ENCODE peak calls at places on chromosomes 5 and 9, in seven cellular contexts. One of them, this sample, is unnamed.
A peak's percentile ranks its signal among the peaks of the same experiment; 100 is the strongest.

GRCh38 chr5:131379723-131380122 is 115.9 kb downstream of the CDC42SE2 start:
- DNase-seq in neuronal stem cell: no peak
- DNase-seq in H9: no peak
- DNase-seq in mesenchymal stem cell: peak; percentile 95
- DNase-seq in mesendoderm: no peak
- DNase-seq in IMR-90: peak; percentile 79
- DNase-seq in H1: no peak
- DNase-seq in this sample: peak; percentile 35

GRCh38 chr5:98963019-98963418 is 34.2 kb upstream of the CHD1 start:
- DNase-seq in neuronal stem cell: peak; percentile 56
- DNase-seq in H9: no peak
- DNase-seq in mesenchymal stem cell: no peak
- DNase-seq in mesendoderm: peak; percentile 56
- DNase-seq in IMR-90: no peak
- DNase-seq in H1: no peak
- DNase-seq in this sample: no peak

GRCh38 chr9:126412945-126413344 is 86.3 kb downstream of the MVB12B start:
- DNase-seq in neuronal stem cell: no peak
- DNase-seq in H9: no peak
- DNase-seq in mesenchymal stem cell: no peak
- DNase-seq in mesendoderm: no peak
- DNase-seq in IMR-90: no peak
- DNase-seq in H1: no peak
- DNase-seq in this sample: no peak

GRCh38 chr9:36204906-36205547 is 14.3 kb downstream of the CLTA start:
- DNase-seq in neuronal stem cell: no peak
- DNase-seq in H9: peak; percentile 53
- DNase-seq in mesenchymal stem cell: peak; percentile 25
- DNase-seq in mesendoderm: peak; percentile 76
- DNase-seq in IMR-90: no peak
- DNase-seq in H1: no peak
- DNase-seq in this sample: peak; percentile 9

GRCh38 chr9:98760231-98760630 is 36.1 kb downstream of the ANKS6 start:
- DNase-seq in neuronal stem cell: no peak
- DNase-seq in H9: no peak
- DNase-seq in mesenchymal stem cell: no peak
- DNase-seq in mesendoderm: no peak
- DNase-seq in IMR-90: no peak
- DNase-seq in H1: no peak
- DNase-seq in this sample: no peak

GRCh38 chr5:164358531-164359259 is 853.3 kb downstream of the MAT2B start:
- DNase-seq in neuronal stem cell: no peak
- DNase-seq in H9: no peak
- DNase-seq in mesenchymal stem cell: peak; percentile 90
- DNase-seq in mesendoderm: no peak
- DNase-seq in IMR-90: peak; percentile 88
- DNase-seq in H1: no peak
- DNase-seq in this sample: no peak

GRCh38 chr9:133572821-133573361 is 36.3 kb downstream of the FAM163B start:
- DNase-seq in neuronal stem cell: no peak
- DNase-seq in H9: no peak
- DNase-seq in mesenchymal stem cell: no peak
- DNase-seq in mesendoderm: no peak
- DNase-seq in IMR-90: no peak
- DNase-seq in H1: no peak
- DNase-seq in this sample: no peak

GRCh38 chr5:174601937-174602336 is 122.4 kb upstream of the MSX2 start:
- DNase-seq in neuronal stem cell: no peak
- DNase-seq in H9: no peak
- DNase-seq in mesenchymal stem cell: peak; percentile 27
- DNase-seq in mesendoderm: peak; percentile 71
- DNase-seq in IMR-90: peak; percentile 46
- DNase-seq in H1: peak; percentile 10
- DNase-seq in this sample: no peak

GRCh38 chr5:67809589-67809988 is 406.0 kb upstream of the PIK3R1 start:
- DNase-seq in neuronal stem cell: no peak
- DNase-seq in H9: no peak
- DNase-seq in mesenchymal stem cell: no peak
- DNase-seq in mesendoderm: no peak
- DNase-seq in IMR-90: no peak
- DNase-seq in H1: no peak
- DNase-seq in this sample: no peak

GRCh38 chr5:84113246-84114118 is 271.2 kb downstream of the EDIL3 start:
- DNase-seq in neuronal stem cell: peak; percentile 37
- DNase-seq in H9: peak; percentile 55
- DNase-seq in mesenchymal stem cell: peak; percentile 10
- DNase-seq in mesendoderm: peak; percentile 78
- DNase-seq in IMR-90: peak; percentile 22
- DNase-seq in H1: peak; percentile 51
- DNase-seq in this sample: no peak

GRCh38 chr9:21831841-21832509 is 29.5 kb downstream of the MTAP start:
- DNase-seq in neuronal stem cell: no peak
- DNase-seq in H9: no peak
- DNase-seq in mesenchymal stem cell: peak; percentile 100
- DNase-seq in mesendoderm: peak; percentile 81
- DNase-seq in IMR-90: peak; percentile 98
- DNase-seq in H1: no peak
- DNase-seq in this sample: peak; percentile 79

GRCh38 chr9:100933656-100934055 is 94.9 kb upstream of the PLPPR1 start:
- DNase-seq in neuronal stem cell: no peak
- DNase-seq in H9: no peak
- DNase-seq in mesenchymal stem cell: no peak
- DNase-seq in mesendoderm: no peak
- DNase-seq in IMR-90: no peak
- DNase-seq in H1: no peak
- DNase-seq in this sample: no peak

GRCh38 chr9:93675336-93676150 is 99.2 kb downstream of the PHF2 start:
- DNase-seq in neuronal stem cell: no peak
- DNase-seq in H9: peak; percentile 20
- DNase-seq in mesenchymal stem cell: no peak
- DNase-seq in mesendoderm: no peak
- DNase-seq in IMR-90: no peak
- DNase-seq in H1: no peak
- DNase-seq in this sample: no peak

GRCh38 chr5:88660947-88661869 is 221.8 kb downstream of the MEF2C start:
- DNase-seq in neuronal stem cell: peak; percentile 94
- DNase-seq in H9: peak; percentile 99
- DNase-seq in mesenchymal stem cell: peak; percentile 58
- DNase-seq in mesendoderm: peak; percentile 98
- DNase-seq in IMR-90: peak; percentile 77
- DNase-seq in H1: no peak
- DNase-seq in this sample: peak; percentile 57

GRCh38 chr5:43007246-43007910 is 32.7 kb downstream of the ANXA2R start:
- DNase-seq in neuronal stem cell: peak; percentile 82
- DNase-seq in H9: peak; percentile 87
- DNase-seq in mesenchymal stem cell: peak; percentile 89
- DNase-seq in mesendoderm: peak; percentile 94
- DNase-seq in IMR-90: peak; percentile 91
- DNase-seq in H1: no peak
- DNase-seq in this sample: peak; percentile 83

GRCh38 chr5:150539206-150539605 is 31.3 kb downstream of the NDST1 start:
- DNase-seq in neuronal stem cell: no peak
- DNase-seq in H9: no peak
- DNase-seq in mesenchymal stem cell: no peak
- DNase-seq in mesendoderm: no peak
- DNase-seq in IMR-90: no peak
- DNase-seq in H1: no peak
- DNase-seq in this sample: no peak

GRCh38 chr5:142767178-142767577 is 3.0 kb upstream of the ARHGAP26 start:
- DNase-seq in neuronal stem cell: no peak
- DNase-seq in H9: no peak
- DNase-seq in mesenchymal stem cell: no peak
- DNase-seq in mesendoderm: no peak
- DNase-seq in IMR-90: no peak
- DNase-seq in H1: no peak
- DNase-seq in this sample: no peak

GRCh38 chr5:164636456-164636855 is 1131.0 kb downstream of the MAT2B start:
- DNase-seq in neuronal stem cell: no peak
- DNase-seq in H9: no peak
- DNase-seq in mesenchymal stem cell: no peak
- DNase-seq in mesendoderm: no peak
- DNase-seq in IMR-90: no peak
- DNase-seq in H1: no peak
- DNase-seq in this sample: no peak

GRCh38 chr9:134612715-134613114 is 28.9 kb upstream of the COL5A1 start:
- DNase-seq in neuronal stem cell: no peak
- DNase-seq in H9: no peak
- DNase-seq in mesenchymal stem cell: no peak
- DNase-seq in mesendoderm: no peak
- DNase-seq in IMR-90: no peak
- DNase-seq in H1: no peak
- DNase-seq in this sample: no peak

GRCh38 chr5:169716287-169716686 is 79.2 kb downstream of the DOCK2 start:
- DNase-seq in neuronal stem cell: no peak
- DNase-seq in H9: no peak
- DNase-seq in mesenchymal stem cell: peak; percentile 44
- DNase-seq in mesendoderm: peak; percentile 22
- DNase-seq in IMR-90: peak; percentile 74
- DNase-seq in H1: no peak
- DNase-seq in this sample: peak; percentile 89

GRCh38 chr9:36960575-36960955 is 73.5 kb downstream of the PAX5 start:
- DNase-seq in neuronal stem cell: no peak
- DNase-seq in H9: peak; percentile 7
- DNase-seq in mesenchymal stem cell: no peak
- DNase-seq in mesendoderm: no peak
- DNase-seq in IMR-90: no peak
- DNase-seq in H1: no peak
- DNase-seq in this sample: no peak

DNA sequence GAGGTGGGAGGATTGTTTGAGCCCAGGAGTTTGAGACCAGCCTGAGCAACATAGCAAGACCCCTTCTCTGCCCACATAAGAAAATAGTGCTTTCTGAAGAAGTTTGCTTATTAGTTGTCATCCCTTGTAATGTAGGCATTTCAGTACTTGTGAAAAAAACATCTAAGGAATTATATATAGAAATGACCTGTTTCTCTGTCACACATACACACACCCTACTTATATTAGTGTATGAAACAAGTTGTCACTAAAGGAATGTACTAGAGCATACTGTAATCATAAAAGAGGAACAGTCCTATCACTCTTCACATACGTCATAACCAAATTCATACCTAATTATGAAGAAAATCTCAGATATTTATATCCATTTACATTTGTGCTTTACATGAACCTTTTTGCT is 122.0 kb downstream of the NIPBL start:
- DNase-seq in neuronal stem cell: no peak
- DNase-seq in H9: no peak
- DNase-seq in mesenchymal stem cell: no peak
- DNase-seq in mesendoderm: no peak
- DNase-seq in IMR-90: no peak
- DNase-seq in H1: no peak
- DNase-seq in this sample: no peak
- H2BK120ac ChIP-seq in neuronal stem cell: no peak overlapping the region
- H2BK120ac ChIP-seq in H9: no peak overlapping the region
- H2BK120ac ChIP-seq in mesenchymal stem cell: no peak overlapping the region
- H2BK120ac ChIP-seq in mesendoderm: no peak overlapping the region
- H2BK120ac ChIP-seq in IMR-90: no peak overlapping the region
- H2BK120ac ChIP-seq in H1: no peak overlapping the region
- H2BK120ac ChIP-seq in this sample: no peak overlapping the region

GRCh38 chr5:75040973-75041372 is 11.4 kb downstream of the GCNT4 start:
- DNase-seq in neuronal stem cell: no peak
- DNase-seq in H9: no peak
- DNase-seq in mesenchymal stem cell: no peak
- DNase-seq in mesendoderm: no peak
- DNase-seq in IMR-90: peak; percentile 69
- DNase-seq in H1: no peak
- DNase-seq in this sample: no peak

GRCh38 chr5:75044406-75044805 is 8.0 kb downstream of the GCNT4 start:
- DNase-seq in neuronal stem cell: no peak
- DNase-seq in H9: no peak
- DNase-seq in mesenchymal stem cell: no peak
- DNase-seq in mesendoderm: no peak
- DNase-seq in IMR-90: no peak
- DNase-seq in H1: no peak
- DNase-seq in this sample: no peak

GRCh38 chr5:75043736-75044264 is 8.6 kb downstream of the GCNT4 start:
- DNase-seq in neuronal stem cell: no peak
- DNase-seq in H9: no peak
- DNase-seq in mesenchymal stem cell: no peak
- DNase-seq in mesendoderm: no peak
- DNase-seq in IMR-90: no peak
- DNase-seq in H1: no peak
- DNase-seq in this sample: no peak

GRCh38 chr5:75045071-75045470 is 7.3 kb downstream of the GCNT4 start:
- DNase-seq in neuronal stem cell: no peak
- DNase-seq in H9: no peak
- DNase-seq in mesenchymal stem cell: no peak
- DNase-seq in mesendoderm: no peak
- DNase-seq in IMR-90: no peak
- DNase-seq in H1: no peak
- DNase-seq in this sample: no peak

DNA sequence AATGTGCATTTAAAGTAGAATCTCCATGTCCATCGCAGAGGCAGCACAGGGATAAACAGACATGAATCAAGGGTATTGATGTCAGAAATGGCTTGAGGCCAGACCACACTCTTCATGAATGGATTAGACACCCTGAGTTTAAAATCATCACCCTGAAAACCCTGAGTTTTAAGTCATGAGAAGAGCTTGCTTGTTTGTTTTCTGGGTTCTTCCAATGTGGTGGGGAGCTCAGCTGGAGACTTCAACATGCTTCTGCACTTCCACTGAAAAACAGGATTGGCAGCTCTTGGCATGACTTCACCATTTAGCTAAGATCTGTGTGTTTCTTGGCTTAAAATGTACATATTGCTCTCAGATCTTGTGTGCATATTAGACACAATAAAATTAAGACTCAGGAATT is 9.8 kb downstream of the GCNT4 start:
- DNase-seq in neuronal stem cell: no peak
- DNase-seq in H9: no peak
- DNase-seq in mesenchymal stem cell: no peak
- DNase-seq in mesendoderm: no peak
- DNase-seq in IMR-90: no peak
- DNase-seq in H1: no peak
- DNase-seq in this sample: no peak
- H3K23ac ChIP-seq in neuronal stem cell: no peak overlapping the region
- H3K23ac ChIP-seq in H9: no peak overlapping the region
- H3K23ac ChIP-seq in mesenchymal stem cell: no peak overlapping the region
- H3K23ac ChIP-seq in mesendoderm: no peak overlapping the region
- H3K23ac ChIP-seq in IMR-90: no peak overlapping the region
- H3K23ac ChIP-seq in H1: no peak overlapping the region
- H3K23ac ChIP-seq in this sample: no peak overlapping the region

DNA sequence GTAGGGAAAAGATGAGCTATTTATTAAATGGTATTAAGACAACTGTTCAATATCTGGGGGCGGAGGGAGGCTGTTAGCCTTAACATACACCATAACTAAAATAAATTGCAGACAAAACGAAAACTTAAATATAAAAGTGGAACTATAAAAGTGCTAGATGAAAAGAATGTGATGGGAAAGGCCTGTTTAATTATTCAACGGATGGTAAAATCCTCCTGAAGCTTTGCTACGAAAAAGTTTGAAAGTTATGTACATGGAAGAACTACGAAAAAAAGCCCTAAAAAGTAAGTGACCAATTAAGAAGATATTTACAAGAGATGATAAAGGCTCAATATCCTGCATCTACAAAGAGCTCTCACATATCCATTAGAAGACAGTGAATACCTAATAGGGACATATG is 197.8 kb upstream of the IER5L start:
- DNase-seq in neuronal stem cell: no peak
- DNase-seq in H9: no peak
- DNase-seq in mesenchymal stem cell: no peak
- DNase-seq in mesendoderm: no peak
- DNase-seq in IMR-90: no peak
- DNase-seq in H1: no peak
- DNase-seq in this sample: no peak
- H2BK120ac ChIP-seq in neuronal stem cell: no peak overlapping the region
- H2BK120ac ChIP-seq in H9: no peak overlapping the region
- H2BK120ac ChIP-seq in mesenchymal stem cell: no peak overlapping the region
- H2BK120ac ChIP-seq in mesendoderm: no peak overlapping the region
- H2BK120ac ChIP-seq in IMR-90: no peak overlapping the region
- H2BK120ac ChIP-seq in H1: no peak overlapping the region
- H2BK120ac ChIP-seq in this sample: no peak overlapping the region

GRCh38 chr9:90631964-90632363 is 10.7 kb downstream of the DIRAS2 start:
- DNase-seq in neuronal stem cell: no peak
- DNase-seq in H9: no peak
- DNase-seq in mesenchymal stem cell: no peak
- DNase-seq in mesendoderm: peak; percentile 8
- DNase-seq in IMR-90: no peak
- DNase-seq in H1: no peak
- DNase-seq in this sample: peak; percentile 55
- H3K23ac ChIP-seq in neuronal stem cell: no peak overlapping the region
- H3K23ac ChIP-seq in H9: no peak overlapping the region
- H3K23ac ChIP-seq in mesenchymal stem cell: no peak overlapping the region
- H3K23ac ChIP-seq in mesendoderm: no peak overlapping the region
- H3K23ac ChIP-seq in IMR-90: no peak overlapping the region
- H3K23ac ChIP-seq in H1: no peak overlapping the region
- H3K23ac ChIP-seq in this sample: no peak overlapping the region